ENCODE peak calls at places on chromosomes 5 and 9, in nine cellular contexts. N is IMR-90, W is lower lobe of right lung, Q is lung, J is RWPE1, E is tibial artery, M is body of pancreas, D is mesendoderm, T is mammary epithelial cell. I is an unnamed sample.

GRCh38 chr9:121604242-121604641 is 47.2 kb upstream of the DAB2IP start:
- DNase-seq in M (peak), T (no peak), W (peak), E (no peak), D (peak), N (no peak), J (no peak), Q (no peak), I (no peak)

GRCh38 chr5:929596-929995 is 36.9 kb downstream of the TRIP13 start:
- DNase-seq in D (no peak), Q (no peak), M (no peak), N (no peak), W (no peak), J (no peak), T (no peak), E (no peak), I (no peak)

GRCh38 chr9:33718987-33719386 is 76.4 kb upstream of the PRSS3 start:
- DNase-seq in W (peak), D (no peak), J (no peak), N (peak), E (peak), M (peak), Q (peak), T (no peak), I (no peak)

GRCh38 chr5:16437974-16438373 is 27.6 kb downstream of the ZNF622 start:
- DNase-seq in M (no peak), D (no peak), T (no peak), W (no peak), Q (no peak), E (no peak), N (no peak), J (peak), I (no peak)

GRCh38 chr5:180331647-180331950 is 21.5 kb downstream of the GFPT2 start:
- DNase-seq in D (peak), N (no peak), M (no peak), E (no peak), T (no peak), J (no peak), Q (no peak), W (peak), I (no peak)

GRCh38 chr9:87685871-87686519 is 39.9 kb upstream of the CTSL start:
- DNase-seq in N (peak), D (no peak), J (no peak), M (peak), W (peak), T (no peak), Q (peak), E (no peak), I (no peak)

GRCh38 chr5:33032161-33033085 is 321.3 kb downstream of the NPR3 start:
- DNase-seq in Q (no peak), J (no peak), T (no peak), N (peak), M (no peak), W (no peak), E (no peak), D (no peak), I (no peak)

GRCh38 chr9:137055385-137056364 is 1.8 kb upstream of the ENTPD2 start:
- DNase-seq in D (no peak), Q (peak), J (peak), W (peak), M (peak), N (peak), T (no peak), E (no peak), I (no peak)

GRCh38 chr9:89969156-89969566 is 364.3 kb downstream of the GADD45G start:
- DNase-seq in J (no peak), N (peak), D (no peak), M (no peak), E (no peak), W (no peak), Q (no peak), T (peak), I (peak)

GRCh38 chr5:149063017-149063687 is at the start of gene SH3TC2:
- DNase-seq in T (peak), N (peak), Q (no peak), W (no peak), E (no peak), J (peak), M (peak), D (peak), I (no peak)

DNA sequence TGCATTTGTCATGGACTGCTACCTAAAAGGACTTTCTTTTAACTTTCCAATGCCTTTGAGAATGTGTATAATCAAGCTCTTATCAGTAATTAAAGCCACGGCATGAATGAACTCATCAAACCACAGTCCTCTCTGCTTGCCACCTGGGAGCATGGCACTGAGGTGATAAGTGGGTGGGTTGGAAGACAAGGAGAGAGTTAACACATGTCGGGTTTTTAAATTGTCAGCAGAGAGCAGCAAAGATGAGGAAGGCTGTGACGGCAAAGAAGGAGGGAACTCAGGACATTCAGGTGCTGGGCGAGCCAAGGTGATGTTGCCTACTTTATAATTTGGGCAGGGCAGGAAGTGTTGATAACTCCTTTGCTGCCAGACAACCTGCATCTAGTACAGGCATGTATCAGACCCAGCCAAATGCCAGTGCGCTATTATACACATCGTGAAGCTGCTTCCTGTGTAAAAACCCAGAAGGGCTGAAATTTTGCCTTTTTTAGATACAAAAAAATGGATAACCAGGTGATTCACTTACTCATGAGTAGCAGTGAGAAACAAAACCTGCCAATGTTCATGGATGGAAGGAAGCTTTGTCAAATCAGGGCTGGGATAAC is 269.1 kb downstream of the KIF4B start:
- DNase-seq in Q (no peak), N (no peak), E (no peak), M (no peak), J (peak), W (no peak), D (peak), T (peak), I (no peak)
- H3K27ac ChIP-seq in Q (no peak), N (no peak), E (no peak), M (no peak), J (no peak), W (no peak), D (no peak), T (no peak), I (no peak)

GRCh38 chr9:69762527-69762926 is 2.7 kb upstream of the PTAR1 start:
- DNase-seq in T (no peak), J (no peak), D (no peak), N (peak), M (no peak), Q (no peak), E (no peak), W (no peak), I (no peak)
- H3K27ac ChIP-seq in T (no peak), J (no peak), D (no peak), N (no peak), M (no peak), Q (no peak), E (no peak), W (no peak), I (peak)

GRCh38 chr9:35195683-35196082 is 33.9 kb downstream of the UNC13B start:
- DNase-seq in M (no peak), D (no peak), E (no peak), Q (no peak), J (no peak), W (no peak), T (no peak), N (peak), I (no peak)
- H3K27ac ChIP-seq in M (no peak), D (no peak), E (no peak), Q (no peak), J (no peak), W (no peak), T (no peak), N (no peak), I (no peak)

DNA sequence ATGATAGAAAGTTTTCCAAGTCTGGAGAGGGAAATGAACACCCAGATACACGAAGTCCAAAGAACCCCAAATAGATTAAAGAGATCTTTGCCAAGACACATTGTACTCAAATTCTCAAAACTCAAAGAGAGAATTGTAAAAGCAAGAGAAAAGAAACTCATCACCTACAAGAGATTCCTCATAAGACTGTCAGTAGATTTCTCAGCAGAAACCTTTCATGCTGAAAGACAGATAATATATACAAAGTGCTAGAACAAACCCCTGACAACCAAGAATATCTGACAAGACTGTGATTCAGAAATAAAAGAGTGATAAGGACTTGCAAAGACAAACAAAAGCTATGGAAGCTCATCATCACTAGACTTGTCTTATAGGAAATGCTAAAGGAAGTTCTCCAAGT is 326.7 kb upstream of the ZNF608 start:
- DNase-seq in D (no peak), T (no peak), J (no peak), N (no peak), E (no peak), M (no peak), W (no peak), Q (no peak), I (no peak)
- H3K27ac ChIP-seq in D (no peak), T (no peak), J (no peak), N (no peak), E (no peak), M (no peak), W (no peak), Q (no peak), I (no peak)

DNA sequence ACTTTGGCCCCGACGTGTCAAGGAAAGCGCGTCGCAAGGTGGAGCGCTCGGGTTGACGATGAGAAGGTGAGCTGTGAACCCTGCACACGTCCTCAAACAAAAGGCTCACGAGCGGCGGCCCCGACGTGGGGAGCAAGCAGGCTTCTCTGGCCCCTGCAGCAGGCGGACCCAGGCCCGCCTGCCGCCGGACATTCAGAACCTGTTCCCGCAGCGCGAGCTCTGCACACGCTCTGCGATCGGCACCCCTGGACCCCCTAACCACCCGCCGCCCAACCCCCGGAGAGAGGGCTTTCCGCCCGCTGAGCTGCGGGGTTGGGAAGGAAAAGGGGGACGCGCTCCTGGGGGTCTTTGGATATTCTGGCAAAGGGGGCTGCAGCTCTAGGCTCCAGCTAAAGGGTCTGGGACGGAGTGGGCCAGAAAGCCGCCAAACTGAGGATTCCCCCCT is 1.2 kb downstream of the FBN2 start:
- DNase-seq in J (no peak), T (no peak), N (peak), M (no peak), D (peak), W (no peak), Q (no peak), E (no peak), I (no peak)
- H3K27ac ChIP-seq in J (peak), T (no peak), N (peak), M (no peak), D (peak), W (no peak), Q (no peak), E (no peak), I (no peak)

DNA sequence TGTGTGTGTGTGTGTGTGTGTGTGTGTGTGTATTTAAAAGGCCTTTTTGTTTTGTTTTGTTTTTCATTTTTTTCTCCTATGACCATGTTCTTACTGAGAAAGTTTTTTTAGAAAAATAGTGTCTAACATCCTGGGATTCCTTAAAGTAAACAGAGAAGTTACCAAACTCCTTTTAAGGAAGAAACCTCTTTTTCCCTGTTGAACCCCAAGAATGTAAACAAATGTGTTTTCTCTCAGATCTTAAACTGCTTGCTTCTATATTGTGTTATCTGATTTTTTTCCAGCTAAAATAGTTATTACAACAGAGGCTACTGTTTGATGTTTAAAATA is 49.5 kb upstream of the SNAPC3 start:
- DNase-seq in M (no peak), Q (no peak), D (no peak), T (no peak), W (no peak), N (peak), E (no peak), J (no peak), I (no peak)
- H3K27ac ChIP-seq in M (no peak), Q (no peak), D (no peak), T (no peak), W (no peak), N (peak), E (peak), J (no peak), I (no peak)

DNA sequence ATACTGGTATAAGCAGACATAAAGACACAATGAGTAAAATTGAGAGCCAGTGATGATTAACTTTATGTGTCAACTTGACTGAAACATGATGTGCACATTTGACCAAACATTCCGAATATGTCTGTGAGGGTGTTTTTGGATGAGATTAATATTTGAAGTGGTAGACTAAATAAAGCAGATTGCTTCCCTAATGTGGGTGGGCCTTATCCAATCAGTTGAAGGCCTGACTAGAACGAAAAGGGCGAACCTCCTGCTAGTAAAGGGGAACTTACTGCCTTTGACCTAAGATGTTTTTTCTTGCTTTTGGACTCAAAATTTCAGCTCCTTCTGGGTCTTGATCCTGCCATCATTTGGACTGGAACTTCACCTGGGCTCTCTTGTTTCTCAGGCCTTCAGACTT is 1387.7 kb upstream of the CDH6 start:
- DNase-seq in J (no peak), W (no peak), E (no peak), Q (no peak), D (no peak), N (no peak), T (no peak), M (no peak), I (no peak)
- H3K27ac ChIP-seq in J (no peak), W (no peak), E (no peak), Q (no peak), D (no peak), N (no peak), T (no peak), M (no peak), I (no peak)

DNA sequence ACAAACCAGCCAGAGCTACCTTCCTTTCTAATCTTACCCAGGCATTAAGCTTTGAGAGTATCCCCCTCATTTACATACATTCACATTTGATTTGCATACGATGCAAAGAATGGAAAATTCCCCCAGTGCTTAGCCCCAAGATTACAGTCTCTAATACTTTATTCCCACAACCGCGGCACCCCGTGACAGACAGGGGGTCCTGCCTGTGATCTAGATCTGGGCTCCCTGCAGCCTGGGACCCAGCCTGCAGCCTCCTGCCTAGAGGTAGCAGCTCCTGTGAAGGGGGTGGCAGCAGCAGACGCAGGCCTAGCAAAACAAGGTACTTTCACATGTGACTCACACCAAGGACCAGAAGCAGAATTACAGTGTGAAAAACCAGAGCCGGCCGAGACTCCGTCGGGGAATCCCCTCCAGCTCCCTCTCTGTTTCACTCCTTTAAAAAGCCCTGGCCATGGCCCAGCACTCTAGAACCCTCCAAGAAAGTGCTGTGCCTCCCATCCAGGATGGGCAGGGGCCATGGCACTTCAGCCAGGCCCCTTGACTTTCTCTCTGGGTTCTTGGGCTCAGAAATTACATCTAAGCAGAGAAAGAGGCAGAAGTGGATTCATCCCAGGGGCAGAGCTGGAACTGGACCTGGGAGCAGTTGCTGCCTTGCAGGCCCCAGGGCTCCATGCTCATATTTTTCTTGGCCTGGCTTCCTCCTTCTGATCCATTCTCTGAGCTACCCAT is 14.0 kb upstream of the TCF7 start:
- DNase-seq in M (no peak), T (peak), Q (no peak), E (no peak), W (no peak), J (peak), D (peak), N (peak), I (no peak)
- H3K27ac ChIP-seq in M (no peak), T (peak), Q (no peak), E (peak), W (no peak), J (peak), D (peak), N (no peak), I (no peak)

I was measured in epithelial cell of prostate.